ENCODE peak calls at places on chromosomes 5 and 9, in nine cellular contexts. W is sigmoid colon; Y is astrocyte of the spinal cord; K is activated CD8-positive, alpha-beta T cell treated with anti-CD3 and anti-CD28 coated beads for 36 hours; S is GM12878; F is bronchial epithelial cell; Q is Calu3; M is omental fat pad; U is AG04449. Z is an unnamed sample.

GRCh38 chr5:108415726-108416125 is 33.8 kb upstream of the FBXL17 start:
- DNase-seq in W (no peak), Y (no peak), K (no peak), S (no peak), F (peak; percentile 42), Q (no peak), M (no peak), U (no peak), Z (no peak)

GRCh38 chr5:89255845-89256463 is 373.0 kb upstream of the MEF2C start:
- DNase-seq in W (no peak), Y (peak; percentile 75), K (no peak), S (no peak), F (peak; percentile 70), Q (no peak), M (no peak), U (no peak), Z (no peak)

GRCh38 chr9:26261503-26262330 is 583.5 kb upstream of the TUSC1 start:
- DNase-seq in W (no peak), Y (peak; percentile 77), K (no peak), S (no peak), F (peak; percentile 72), Q (no peak), M (no peak), U (no peak), Z (no peak)

GRCh38 chr5:104942735-104943134 is 1380.1 kb upstream of the NUDT12 start:
- DNase-seq in W (no peak), Y (no peak), K (no peak), S (no peak), F (no peak), Q (no peak), M (no peak), U (no peak), Z (no peak)

GRCh38 chr9:76717176-76717575 is 47.1 kb upstream of the PCA3 start:
- DNase-seq in W (no peak), Y (no peak), K (no peak), S (no peak), F (no peak), Q (no peak), M (no peak), U (no peak), Z (no peak)

GRCh38 chr5:95107138-95107537 is 177.8 kb downstream of the MCTP1 start:
- DNase-seq in W (no peak), Y (no peak), K (no peak), S (no peak), F (no peak), Q (no peak), M (no peak), U (no peak), Z (no peak)

GRCh38 chr5:145554399-145554798 is 280.7 kb downstream of the PRELID2 start:
- DNase-seq in W (no peak), Y (peak; percentile 87), K (no peak), S (no peak), F (peak; percentile 62), Q (peak; percentile 33), M (no peak), U (peak; percentile 12), Z (no peak)

GRCh38 chr5:612498-613424 is 621 bp downstream of the CEP72 start:
- DNase-seq in W (peak; percentile 68), Y (peak; percentile 4), K (peak; percentile 45), S (no peak), F (peak; percentile 12), Q (peak; percentile 36), M (no peak), U (no peak), Z (no peak)

GRCh38 chr9:91586282-91586681 is 162.7 kb upstream of the NFIL3 start:
- DNase-seq in W (no peak), Y (no peak), K (no peak), S (no peak), F (no peak), Q (no peak), M (no peak), U (no peak), Z (no peak)

GRCh38 chr9:91583161-91583875 is 159.7 kb upstream of the NFIL3 start:
- DNase-seq in W (no peak), Y (no peak), K (no peak), S (no peak), F (no peak), Q (no peak), M (no peak), U (no peak), Z (no peak)

GRCh38 chr9:91583996-91584395 is 160.4 kb upstream of the NFIL3 start:
- DNase-seq in W (no peak), Y (no peak), K (no peak), S (no peak), F (no peak), Q (no peak), M (no peak), U (no peak), Z (no peak)

GRCh38 chr9:91591627-91592026 is 168.0 kb upstream of the NFIL3 start:
- DNase-seq in W (no peak), Y (no peak), K (no peak), S (no peak), F (no peak), Q (no peak), M (no peak), U (no peak), Z (no peak)

DNA sequence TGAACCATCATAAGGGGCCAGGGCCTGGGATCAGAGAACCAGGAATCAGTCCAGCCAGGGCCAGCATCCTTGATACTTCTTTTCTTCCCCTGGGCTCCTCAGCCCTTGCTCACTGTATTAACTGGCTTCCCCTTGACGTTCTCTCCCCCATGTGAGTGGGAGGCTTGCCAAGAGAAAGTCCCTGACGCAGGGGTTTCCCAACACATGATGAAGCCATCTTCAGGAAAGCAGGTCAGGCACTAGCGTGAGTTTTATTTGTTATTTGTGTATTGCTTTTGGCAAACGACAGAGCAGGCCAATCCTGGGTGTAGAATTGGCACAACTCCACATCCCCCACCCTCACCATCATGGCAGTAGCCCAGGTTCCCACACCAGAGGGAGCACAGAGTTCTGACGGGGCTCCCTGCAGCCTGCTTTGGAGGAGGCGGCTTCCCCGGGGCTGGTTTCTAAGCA is 165.5 kb upstream of the NFIL3 start:
- DNase-seq in W (peak; percentile 74), Y (peak; percentile 75), K (no peak), S (peak; percentile 1), F (peak; percentile 36), Q (no peak), M (peak; percentile 55), U (peak; percentile 5), Z (no peak)
- TF ChIP-seq CTCF in W (no peak), Y (no peak), K (no peak), S (no peak), F (no peak), Q (no peak), M (no peak), U (no peak), Z (no peak)

GRCh38 chr5:16897284-16897704 is 38.8 kb downstream of the MYO10 start:
- DNase-seq in W (no peak), Y (peak; percentile 59), K (no peak), S (no peak), F (no peak), Q (no peak), M (no peak), U (no peak), Z (no peak)
- TF ChIP-seq CTCF in W (no peak), Y (no peak), K (no peak), S (no peak), F (no peak), Q (no peak), M (no peak), U (no peak), Z (no peak)

GRCh38 chr5:135986891-135987401 is 32.2 kb upstream of the LECT2 start:
- DNase-seq in W (no peak), Y (no peak), K (no peak), S (no peak), F (no peak), Q (no peak), M (no peak), U (no peak), Z (no peak)

GRCh38 chr5:135993248-135993893 is 35.4 kb upstream of the TGFBI start:
- DNase-seq in W (no peak), Y (no peak), K (no peak), S (no peak), F (peak; percentile 61), Q (no peak), M (no peak), U (no peak), Z (no peak)

GRCh38 chr5:135991381-135991907 is 36.7 kb upstream of the LECT2 start:
- DNase-seq in W (no peak), Y (no peak), K (no peak), S (no peak), F (no peak), Q (no peak), M (no peak), U (no peak), Z (no peak)

GRCh38 chr5:135990518-135991240 is 35.9 kb upstream of the LECT2 start:
- DNase-seq in W (no peak), Y (no peak), K (no peak), S (no peak), F (no peak), Q (no peak), M (no peak), U (no peak), Z (no peak)

GRCh38 chr5:135989686-135990085 is 34.9 kb upstream of the LECT2 start:
- DNase-seq in W (no peak), Y (no peak), K (no peak), S (no peak), F (no peak), Q (no peak), M (no peak), U (no peak), Z (no peak)
- TF ChIP-seq CTCF in W (no peak), Y (no peak), K (no peak), S (no peak), F (no peak), Q (no peak), M (no peak), U (no peak), Z (no peak)

GRCh38 chr9:124029617-124030016 is 18.0 kb downstream of the LHX2 start:
- DNase-seq in W (no peak), Y (no peak), K (no peak), S (no peak), F (no peak), Q (no peak), M (no peak), U (no peak), Z (no peak)

GRCh38 chr9:124032247-124032646 is 20.7 kb downstream of the LHX2 start:
- DNase-seq in W (peak; percentile 53), Y (no peak), K (no peak), S (no peak), F (no peak), Q (no peak), M (no peak), U (no peak), Z (no peak)

GRCh38 chr9:124033348-124033747 is 21.8 kb downstream of the LHX2 start:
- DNase-seq in W (peak; percentile 8), Y (no peak), K (no peak), S (no peak), F (no peak), Q (no peak), M (no peak), U (no peak), Z (no peak)

GRCh38 chr9:124033967-124034366 is 22.4 kb downstream of the LHX2 start:
- DNase-seq in W (peak; percentile 14), Y (no peak), K (no peak), S (no peak), F (no peak), Q (no peak), M (no peak), U (no peak), Z (no peak)

DNA sequence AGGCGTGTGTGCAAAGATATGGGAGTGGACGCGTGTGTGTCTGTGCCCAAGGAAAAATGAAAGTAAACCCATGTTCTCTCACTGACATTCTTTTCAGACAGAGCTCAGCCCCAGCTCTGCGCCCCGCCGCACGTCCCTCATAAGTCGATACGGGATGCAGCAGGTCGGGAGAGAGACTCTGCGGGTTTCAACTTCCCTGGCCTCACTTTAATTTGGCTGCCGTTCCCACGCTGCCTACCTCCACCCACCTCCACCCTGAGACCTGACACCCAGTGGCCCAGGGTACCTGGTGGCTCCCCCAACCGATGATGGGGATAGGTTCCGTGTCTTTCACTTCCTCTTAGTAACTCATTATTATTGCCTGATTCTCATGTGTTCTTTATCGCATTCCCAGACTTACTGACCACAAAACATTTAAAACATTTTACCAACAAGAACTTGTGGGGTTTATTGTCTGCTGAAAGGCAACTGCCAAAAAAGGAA is 19.4 kb downstream of the LHX2 start:
- DNase-seq in W (no peak), Y (peak; percentile 28), K (no peak), S (peak; percentile 76), F (no peak), Q (no peak), M (no peak), U (peak; percentile 54), Z (no peak)
- TF ChIP-seq CTCF in W (no peak), Y (no peak), K (no peak), S (no peak), F (no peak), Q (no peak), M (no peak), U (no peak), Z (no peak)